ENCODE peak calls at places on chromosome 9, in five cellular contexts. H is T1000, U is mucosa of gallbladder, Z is NCI-H2081, D is MM.1S. F is an unnamed sample.

GRCh38 chr9:16316911-16317817 is 553.3 kb downstream of the BNC2 start:
- DNase-seq in H (no peak), U (no peak), Z (no peak), D (no peak), F (no peak)

GRCh38 chr9:93131599-93132286 is 2.3 kb downstream of the NINJ1 start:
- DNase-seq in H (no peak), U (no peak), Z (no peak), D (no peak), F (no peak)

GRCh38 chr9:14198544-14199510 is 115.1 kb downstream of the NFIB start:
- DNase-seq in H (no peak), U (peak; percentile 62), Z (peak; percentile 59), D (no peak), F (no peak)

GRCh38 chr9:122941560-122942234 is 877 bp downstream of the RABGAP1 start:
- DNase-seq in H (no peak), U (peak; percentile 21), Z (no peak), D (peak; percentile 14), F (no peak)

GRCh38 chr9:107484117-107484723 is 5.3 kb downstream of the KLF4 start:
- DNase-seq in H (no peak), U (peak; percentile 47), Z (peak; percentile 43), D (peak; percentile 72), F (no peak)

GRCh38 chr9:97753975-97754374 is 56.8 kb upstream of the XPA start:
- DNase-seq in H (no peak), U (no peak), Z (no peak), D (no peak), F (no peak)

GRCh38 chr9:16304301-16304700 is 566.2 kb downstream of the BNC2 start:
- DNase-seq in H (no peak), U (no peak), Z (no peak), D (no peak), F (no peak)

GRCh38 chr9:86902606-86903460 is 44.5 kb downstream of the GAS1 start:
- DNase-seq in H (no peak), U (no peak), Z (no peak), D (no peak), F (no peak)

GRCh38 chr9:108603141-108603540 is 252.6 kb downstream of the ACTL7B start:
- DNase-seq in H (no peak), U (no peak), Z (no peak), D (no peak), F (no peak)

GRCh38 chr9:129840024-129840423 is 4.8 kb downstream of the USP20 start:
- DNase-seq in H (no peak), U (no peak), Z (peak; percentile 83), D (no peak), F (peak; percentile 16)

GRCh38 chr9:120913673-120914266 is 12.8 kb downstream of the TRAF1 start:
- DNase-seq in H (no peak), U (no peak), Z (no peak), D (peak; percentile 14), F (no peak)

GRCh38 chr9:4814913-4815312 is 22.2 kb downstream of the RCL1 start:
- DNase-seq in H (no peak), U (no peak), Z (no peak), D (peak; percentile 51), F (no peak)

GRCh38 chr9:136759001-136759400 is 958 bp upstream of the LCN8 start:
- DNase-seq in H (no peak), U (no peak), Z (no peak), D (no peak), F (no peak)

GRCh38 chr9:114454652-114455051 is 50.6 kb downstream of the WHRN start:
- DNase-seq in H (no peak), U (no peak), Z (peak; percentile 25), D (no peak), F (no peak)

GRCh38 chr9:133732351-133733073 is 5.6 kb downstream of the SARDH start:
- DNase-seq in H (no peak), U (no peak), Z (no peak), D (no peak), F (no peak)

GRCh38 chr9:126126807-126127206 is 199.8 kb upstream of the MVB12B start:
- DNase-seq in H (no peak), U (peak; percentile 7), Z (no peak), D (no peak), F (no peak)

GRCh38 chr9:137836831-137837241 is 40.7 kb upstream of the CACNA1B start:
- DNase-seq in H (no peak), U (no peak), Z (no peak), D (no peak), F (no peak)

GRCh38 chr9:122217640-122218039 is 11.1 kb downstream of the LHX6 start:
- DNase-seq in H (no peak), U (no peak), Z (no peak), D (no peak), F (no peak)

F was measured in CD4-positive, alpha-beta T cell.